ENCODE peak calls at places on chromosomes 2 and 18, in six cellular contexts. E is lower lobe of right lung, P is esophagus squamous epithelium, A is HCT116, W is spleen, N is mesendoderm. D is an unnamed sample.
A peak's percentile ranks its signal among the peaks of the same experiment; 100 is the strongest.

GRCh38 chr18:29181151-29181901 is 1004.4 kb upstream of the CDH2 start:
- DNase-seq in N (no peak), E (no peak), A (no peak), P (no peak), W (no peak), D (peak; percentile 34)

GRCh38 chr18:59957957-59958356 is 58.2 kb downstream of the PMAIP1 start:
- DNase-seq in E (no peak), P (no peak), W (no peak), N (no peak), A (peak; percentile 67), D (no peak)

GRCh38 chr2:26562811-26563645 is 78.1 kb downstream of the CIB4 start:
- DNase-seq in W (peak; percentile 50), E (no peak), N (no peak), P (no peak), A (peak; percentile 29), D (no peak)

GRCh38 chr18:34224423-34225217 is at the start of gene NOL4:
- DNase-seq in E (peak; percentile 56), W (peak; percentile 74), A (no peak), N (peak; percentile 99), P (no peak), D (no peak)

GRCh38 chr2:227379095-227379494 is at the start of gene TM4SF20:
- DNase-seq in E (no peak), P (no peak), W (no peak), A (no peak), N (no peak), D (no peak)

GRCh38 chr2:8315766-8316165 is 366.1 kb upstream of the ID2 start:
- DNase-seq in E (no peak), P (no peak), W (peak; percentile 69), A (peak; percentile 47), N (peak; percentile 87), D (no peak)

GRCh38 chr2:190759749-190760213 is 110.9 kb downstream of the NAB1 start:
- DNase-seq in P (no peak), W (no peak), E (no peak), A (peak; percentile 36), N (no peak), D (no peak)

GRCh38 chr2:113268621-113269360 is 9.9 kb downstream of the PAX8 start:
- DNase-seq in E (no peak), W (no peak), P (no peak), N (no peak), A (no peak), D (no peak)

GRCh38 chr2:169693344-169693743 is 861 bp downstream of the CFAP210 start:
- DNase-seq in E (no peak), A (peak; percentile 7), N (peak; percentile 45), W (no peak), P (no peak), D (no peak)

GRCh38 chr2:226515344-226516055 is 284.1 kb downstream of the IRS1 start:
- DNase-seq in N (no peak), E (no peak), W (no peak), P (no peak), A (no peak), D (no peak)

GRCh38 chr2:42562474-42563144 is 5.8 kb upstream of the MTA3 start:
- DNase-seq in A (no peak), W (no peak), E (peak; percentile 47), N (peak; percentile 14), P (no peak), D (no peak)

GRCh38 chr2:8572712-8573233 is 109.1 kb upstream of the ID2 start:
- DNase-seq in A (no peak), W (no peak), N (no peak), P (no peak), E (no peak), D (no peak)

GRCh38 chr18:62678847-62679535 is 36.4 kb upstream of the PHLPP1 start:
- DNase-seq in W (no peak), A (no peak), N (no peak), P (no peak), E (no peak), D (no peak)

GRCh38 chr2:143843696-143844095 is 676.2 kb downstream of the ZEB2 start:
- DNase-seq in A (no peak), P (no peak), E (no peak), W (no peak), N (no peak), D (no peak)

GRCh38 chr18:49371786-49372185 is 88.7 kb downstream of the DYM start:
- DNase-seq in W (no peak), P (no peak), N (peak; percentile 4), E (no peak), A (no peak), D (no peak)

GRCh38 chr2:173966274-173967098 is 1.3 kb upstream of the SP3 start:
- DNase-seq in E (no peak), A (no peak), P (no peak), W (no peak), N (no peak), D (no peak)

GRCh38 chr2:99957724-99958123 is 184.7 kb downstream of the AFF3 start:
- DNase-seq in N (no peak), W (no peak), E (no peak), A (no peak), P (no peak), D (no peak)

GRCh38 chr2:43105586-43106562 is 120.5 kb downstream of the ZFP36L2 start:
- DNase-seq in A (peak; percentile 4), P (no peak), W (peak; percentile 85), E (peak; percentile 73), N (peak; percentile 61), D (peak; percentile 80)

GRCh38 chr2:194867328-194867727 is 789.7 kb upstream of the SLC39A10 start:
- DNase-seq in N (peak; percentile 7), E (no peak), P (no peak), W (no peak), A (no peak), D (no peak)

DNA sequence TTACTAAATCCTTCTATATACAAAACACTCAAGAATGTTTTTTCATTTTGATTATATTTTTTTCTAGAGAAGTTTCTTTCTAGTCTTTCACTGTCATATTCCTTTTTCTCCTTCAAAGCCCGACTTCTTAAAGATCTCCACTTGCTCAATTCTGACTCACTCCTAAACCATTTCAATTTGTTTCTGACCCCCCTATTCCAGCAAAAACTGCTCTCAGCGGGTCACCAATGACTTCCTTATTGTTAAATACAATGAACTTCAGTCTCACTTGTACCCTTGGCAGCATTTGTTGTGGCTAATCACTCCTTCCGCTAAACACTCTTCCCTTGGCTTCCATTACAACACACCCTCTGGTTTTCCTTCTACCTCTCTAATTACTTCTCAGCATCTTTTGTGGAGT is 111.1 kb upstream of the RBBP8 start:
- DNase-seq in P (no peak), W (no peak), A (peak; percentile 86), N (peak; percentile 89), E (no peak), D (no peak)
- H3K4me1 ChIP-seq in P (peaks cover 29% of the 10 kb centered on the region), W (no peaks in the 10 kb centered on the region), A (peaks cover 31% of the 10 kb centered on the region), N (no peaks in the 10 kb centered on the region), E (no peaks in the 10 kb centered on the region), D (no peaks in the 10 kb centered on the region)

GRCh38 chr2:215917953-215918620 is 95.3 kb downstream of the MREG start:
- DNase-seq in N (peak; percentile 62), W (no peak), A (no peak), E (no peak), P (no peak), D (no peak)
- H3K36me3 ChIP-seq in N (no peaks in the 10 kb centered on the region), W (no peaks in the 10 kb centered on the region), A (no peaks in the 10 kb centered on the region), E (no peaks in the 10 kb centered on the region), P (no peaks in the 10 kb centered on the region), D (no peaks in the 10 kb centered on the region)

DNA sequence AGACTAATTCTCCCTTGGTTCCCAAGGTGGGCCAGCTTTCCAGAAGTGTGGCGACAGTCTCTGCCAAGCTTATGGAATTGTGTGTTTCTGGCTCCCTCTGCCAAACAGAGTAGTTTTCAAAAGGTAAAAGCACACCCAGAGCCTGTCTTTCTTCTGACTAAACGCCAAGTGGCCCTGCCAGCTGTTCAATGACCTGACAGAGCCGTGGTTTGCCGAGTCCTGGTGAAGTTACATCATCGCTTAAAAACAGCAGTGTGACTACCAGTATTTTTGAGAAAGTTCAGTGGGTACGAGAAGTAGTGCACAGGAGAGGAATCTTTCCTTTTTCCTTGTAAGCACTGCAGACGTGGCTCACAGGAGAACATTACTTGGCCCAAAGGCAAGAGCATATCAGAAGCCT is 1.9 kb downstream of the PER2 start:
- DNase-seq in A (no peak), E (peak; percentile 74), N (no peak), P (no peak), W (peak; percentile 51), D (peak; percentile 91)
- H3K4me1 ChIP-seq in A (peaks cover 21% of the 10 kb centered on the region), E (peaks cover 66% of the 10 kb centered on the region), N (peaks cover 14% of the 10 kb centered on the region), P (peaks cover 90% of the 10 kb centered on the region), W (peaks cover 21% of the 10 kb centered on the region), D (peaks cover 60% of the 10 kb centered on the region)

GRCh38 chr18:74529811-74530583 is 4.3 kb upstream of the CNDP1 start:
- DNase-seq in E (no peak), A (no peak), P (no peak), W (peak; percentile 66), N (no peak), D (peak; percentile 51)

GRCh38 chr18:74529378-74529777 is 4.9 kb upstream of the CNDP1 start:
- DNase-seq in P (no peak), A (no peak), W (peak; percentile 20), E (no peak), N (no peak), D (no peak)

GRCh38 chr18:74530584-74530862 is 3.8 kb upstream of the CNDP1 start:
- DNase-seq in W (no peak), A (no peak), N (no peak), E (no peak), P (no peak), D (no peak)

GRCh38 chr18:74528478-74528877 is 5.8 kb upstream of the CNDP1 start:
- DNase-seq in A (no peak), N (no peak), P (no peak), E (no peak), W (no peak), D (no peak)

GRCh38 chr18:74528913-74529312 is 5.4 kb upstream of the CNDP1 start:
- DNase-seq in A (no peak), P (no peak), W (no peak), N (no peak), E (no peak), D (no peak)
- H3K36me3 ChIP-seq in A (no peaks in the 10 kb centered on the region), P (no peaks in the 10 kb centered on the region), W (no peaks in the 10 kb centered on the region), N (no peaks in the 10 kb centered on the region), E (no peaks in the 10 kb centered on the region), D (no peaks in the 10 kb centered on the region)

GRCh38 chr2:74843371-74844298 is 9.7 kb downstream of the HK2 start:
- DNase-seq in A (no peak), N (peak; percentile 42), E (no peak), P (no peak), W (no peak), D (no peak)
- H3K4me1 ChIP-seq in A (peaks cover 37% of the 10 kb centered on the region), N (peaks cover 10% of the 10 kb centered on the region), E (peaks cover 73% of the 10 kb centered on the region), P (peaks cover 56% of the 10 kb centered on the region), W (peaks cover 28% of the 10 kb centered on the region), D (peaks cover 49% of the 10 kb centered on the region)

GRCh38 chr2:159201321-159202063 is 85.0 kb downstream of the WDSUB1 start:
- DNase-seq in P (no peak), A (no peak), W (peak; percentile 73), E (no peak), N (no peak), D (no peak)
- H3K36me3 ChIP-seq in P (peaks cover 100% of the 10 kb centered on the region), A (peaks cover 5% of the 10 kb centered on the region), W (peaks cover 32% of the 10 kb centered on the region), E (peaks cover 50% of the 10 kb centered on the region), N (no peaks in the 10 kb centered on the region), D (no peaks in the 10 kb centered on the region)

GRCh38 chr2:127659408-127660290 is 13.7 kb downstream of the GPR17 start:
- DNase-seq in A (no peak), W (peak; percentile 84), E (peak; percentile 48), N (no peak), P (no peak), D (peak; percentile 69)
- H3K4me1 ChIP-seq in A (no peaks in the 10 kb centered on the region), W (peaks cover 14% of the 10 kb centered on the region), E (peaks cover 83% of the 10 kb centered on the region), N (peaks cover 2% of the 10 kb centered on the region), P (peaks cover 98% of the 10 kb centered on the region), D (no peaks in the 10 kb centered on the region)